ENCODE peak calls at places on chromosomes 11 and 22, in five cellular contexts. S, Y, V, E and I are unnamed samples.

GRCh38 chr11:81915045-81915444 is 818.6 kb downstream of the FAM181B start:
- DNase-seq in E (no peak), V (no peak), Y (no peak), S (no peak), I (no peak)

GRCh38 chr22:21943571-21944448 is 8.8 kb downstream of the PPM1F start:
- DNase-seq in S (no peak), V (no peak), E (no peak), Y (peak; percentile 21), I (no peak)

GRCh38 chr22:29520851-29521250 is 32.7 kb downstream of the THOC5 start:
- DNase-seq in E (no peak), V (no peak), Y (no peak), S (no peak), I (no peak)

GRCh38 chr22:39349506-39349966 is 255 bp upstream of the SYNGR1 start:
- DNase-seq in S (no peak), E (peak; percentile 7), V (no peak), Y (peak; percentile 77), I (peak; percentile 12)

GRCh38 chr11:125110506-125110905 is 920 bp downstream of the TMEM218 start:
- DNase-seq in E (no peak), S (no peak), Y (no peak), V (no peak), I (no peak)

GRCh38 chr22:47411006-47411405 is 648.6 kb downstream of the TBC1D22A start:
- DNase-seq in V (no peak), E (no peak), Y (no peak), S (no peak), I (no peak)

GRCh38 chr11:113697798-113698407 is 8.2 kb downstream of the TMPRSS5 start:
- DNase-seq in E (no peak), Y (no peak), V (no peak), S (no peak), I (no peak)

GRCh38 chr11:11382858-11383532 is 29.9 kb upstream of the CSNK2A3 start:
- DNase-seq in E (peak; percentile 51), S (no peak), V (no peak), Y (no peak), I (no peak)

GRCh38 chr11:65329503-65329902 is 4.1 kb upstream of the DPF2 start:
- DNase-seq in Y (no peak), V (no peak), S (no peak), E (no peak), I (no peak)

GRCh38 chr22:40237241-40237640 is 59.5 kb downstream of the TNRC6B start:
- DNase-seq in V (no peak), E (no peak), Y (no peak), S (no peak), I (no peak)